ENCODE peak calls at places on chromosomes 12 and 14, in nine cellular contexts. W, K, X, R, F, L, O, Q and U are unnamed samples.

GRCh38 chr12:123075591-123076171 is 75.2 kb downstream of the PITPNM2 start:
- DNase-seq in O (peak; percentile 72), K (no peak), W (no peak), Q (no peak), R (peak; percentile 46), X (no peak), F (no peak), L (no peak), U (peak; percentile 58)

GRCh38 chr12:75259170-75259569 is 49.5 kb upstream of the KCNC2 start:
- DNase-seq in F (no peak), K (no peak), Q (no peak), R (no peak), W (no peak), L (no peak), X (no peak), O (no peak), U (no peak)

GRCh38 chr14:25049559-25050493 is at the start of gene STXBP6:
- DNase-seq in R (peak; percentile 54), Q (no peak), K (peak; percentile 51), W (peak; percentile 89), O (no peak), F (peak; percentile 73), L (peak; percentile 65), X (peak; percentile 37), U (peak; percentile 78)

GRCh38 chr12:119578112-119578511 is 15.5 kb upstream of the TMEM233 start:
- DNase-seq in X (no peak), F (no peak), W (no peak), R (peak; percentile 43), L (no peak), O (peak; percentile 69), K (no peak), Q (no peak), U (no peak)

GRCh38 chr14:96410119-96410518 is 18.2 kb downstream of the AK7 start:
- DNase-seq in W (no peak), X (no peak), K (no peak), Q (no peak), F (no peak), L (no peak), R (no peak), O (no peak), U (no peak)

GRCh38 chr14:98924046-98924445 is 348.0 kb downstream of the BCL11B start:
- DNase-seq in X (no peak), Q (no peak), R (no peak), O (no peak), K (no peak), L (no peak), W (no peak), F (no peak), U (no peak)

GRCh38 chr14:88005978-88006851 is 1.3 kb downstream of the GPR65 start:
- DNase-seq in W (no peak), O (no peak), K (no peak), L (no peak), F (no peak), X (no peak), Q (no peak), R (peak; percentile 46), U (no peak)

GRCh38 chr14:99129211-99129696 is 142.7 kb downstream of the BCL11B start:
- DNase-seq in R (no peak), K (peak; percentile 13), L (no peak), X (no peak), W (peak; percentile 75), F (no peak), Q (no peak), O (no peak), U (no peak)

GRCh38 chr12:48937170-48937569 is 11.9 kb upstream of the FKBP11 start:
- DNase-seq in Q (no peak), F (no peak), W (no peak), R (no peak), K (no peak), L (no peak), O (no peak), X (no peak), U (no peak)

GRCh38 chr14:64569108-64570045 is 19.6 kb downstream of the PPP1R36 start:
- DNase-seq in Q (peak; percentile 27), W (no peak), O (peak; percentile 94), R (peak; percentile 64), X (no peak), F (peak; percentile 77), K (peak; percentile 62), L (peak; percentile 61), U (peak; percentile 77)

GRCh38 chr12:121232977-121233627 is 23.2 kb downstream of the P2RX4 start:
- DNase-seq in L (no peak), R (no peak), K (no peak), F (no peak), Q (no peak), W (no peak), O (no peak), X (no peak), U (no peak)

GRCh38 chr12:90280564-90281058 is 572.0 kb upstream of the ATP2B1 start:
- DNase-seq in R (peak; percentile 63), K (no peak), O (no peak), L (no peak), Q (peak; percentile 70), W (no peak), F (peak; percentile 27), X (no peak), U (peak; percentile 64)

GRCh38 chr14:22820731-22821130 is 5.5 kb upstream of the SLC7A7 start:
- DNase-seq in W (no peak), O (peak; percentile 82), F (no peak), R (peak; percentile 29), K (no peak), L (no peak), Q (no peak), X (no peak), U (peak; percentile 40)

GRCh38 chr14:106129274-106129673 is 602.9 kb downstream of the TMEM121 start:
- DNase-seq in O (no peak), R (no peak), W (no peak), L (no peak), K (no peak), F (no peak), Q (no peak), X (no peak), U (no peak)
- TF ChIP-seq CTCF in O (no peak), R (no peak), W (no peak), L (no peak), K (no peak), F (no peak), Q (no peak), X (no peak), U (no peak)

GRCh38 chr12:111427417-111428074 is 21.8 kb downstream of the SH2B3 start:
- DNase-seq in L (no peak), X (no peak), W (no peak), K (no peak), O (no peak), Q (no peak), F (no peak), R (no peak), U (no peak)

GRCh38 chr12:111424189-111424792 is 18.6 kb downstream of the SH2B3 start:
- DNase-seq in X (no peak), K (no peak), W (no peak), Q (peak; percentile 63), L (no peak), R (no peak), F (no peak), O (no peak), U (no peak)

GRCh38 chr12:111426341-111427185 is 20.8 kb downstream of the SH2B3 start:
- DNase-seq in O (no peak), F (no peak), R (no peak), W (no peak), X (no peak), K (no peak), Q (no peak), L (peak; percentile 50), U (peak; percentile 47)

GRCh38 chr12:111425655-111426054 is 19.9 kb downstream of the SH2B3 start:
- DNase-seq in W (no peak), R (no peak), O (peak; percentile 82), L (peak; percentile 39), X (no peak), K (no peak), F (no peak), Q (no peak), U (no peak)

DNA sequence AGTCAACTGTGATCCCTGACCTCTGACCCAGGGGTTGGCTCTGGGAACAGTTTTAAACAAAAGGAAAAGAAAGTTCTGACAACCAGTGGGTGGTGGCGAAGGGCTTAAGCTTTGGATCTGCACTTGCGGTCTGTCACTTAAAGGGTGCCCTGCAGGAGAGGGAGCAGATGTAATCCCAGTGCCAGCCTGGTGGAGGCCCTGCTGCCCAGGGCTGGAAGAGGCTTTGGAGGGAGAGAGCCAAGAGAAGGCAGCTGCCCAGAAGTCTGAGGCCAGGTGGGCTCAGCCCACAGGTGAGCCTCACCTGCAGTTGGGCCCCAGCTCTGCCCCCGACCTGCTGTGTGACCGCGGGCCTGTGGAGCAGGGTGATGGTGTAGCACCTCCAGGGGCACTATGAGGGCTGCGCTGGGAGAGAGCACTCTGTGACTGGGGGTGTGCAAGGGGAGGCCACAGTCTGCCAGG is 19.1 kb downstream of the SH2B3 start:
- DNase-seq in W (no peak), Q (no peak), K (no peak), X (no peak), O (no peak), F (no peak), L (no peak), R (no peak), U (no peak)
- TF ChIP-seq CTCF in W (no peak), Q (peak; percentile 5), K (no peak), X (no peak), O (peak; percentile 47), F (no peak), L (peak; percentile 20), R (no peak), U (no peak)

GRCh38 chr12:12182926-12183325 is 83.9 kb downstream of the LRP6 start:
- DNase-seq in O (no peak), W (no peak), R (peak; percentile 90), Q (peak; percentile 56), F (peak; percentile 52), X (no peak), L (peak; percentile 86), K (no peak), U (peak; percentile 93)

GRCh38 chr12:12178545-12178944 is 88.3 kb downstream of the LRP6 start:
- DNase-seq in X (peak; percentile 19), L (no peak), R (no peak), W (no peak), K (no peak), Q (no peak), O (no peak), F (no peak), U (no peak)

GRCh38 chr12:12181516-12181915 is 85.3 kb downstream of the LRP6 start:
- DNase-seq in L (peak; percentile 70), W (no peak), R (peak; percentile 86), K (no peak), F (no peak), O (no peak), X (no peak), Q (peak; percentile 65), U (peak; percentile 62)

GRCh38 chr12:12180575-12180974 is 86.3 kb downstream of the LRP6 start:
- DNase-seq in W (no peak), Q (no peak), O (no peak), K (no peak), X (no peak), F (no peak), L (no peak), R (no peak), U (no peak)

GRCh38 chr12:12180136-12180535 is 86.7 kb downstream of the LRP6 start:
- DNase-seq in K (no peak), O (no peak), X (no peak), W (no peak), F (no peak), L (no peak), R (peak; percentile 18), Q (no peak), U (no peak)
- TF ChIP-seq CTCF in K (no peak), O (no peak), X (no peak), W (no peak), F (no peak), L (no peak), R (no peak), Q (no peak), U (no peak)

GRCh38 chr12:131452444-131452860 is 258.4 kb upstream of the SFSWAP start:
- DNase-seq in X (no peak), W (peak; percentile 62), L (no peak), F (no peak), O (no peak), R (no peak), K (no peak), Q (no peak), U (no peak)
- TF ChIP-seq CTCF in X (no peak), W (no peak), L (no peak), F (no peak), O (peak; percentile 50), R (no peak), K (no peak), Q (no peak), U (no peak)